ENCODE peak calls at places on chromosomes 3 and 15, in four cellular contexts. Q is HCT116, O is fibroblast of pulmonary artery, I is GM20000. C is an unnamed sample.

GRCh38 chr15:96497951-96498350 is 167.5 kb downstream of the NR2F2 start:
- DNase-seq in I (no peak), Q (no peak), O (no peak), C (no peak)

GRCh38 chr15:57281357-57281756 is 94.9 kb upstream of the CGNL1 start:
- DNase-seq in O (no peak), Q (no peak), I (no peak), C (no peak)

GRCh38 chr15:100592898-100593297 is 9.1 kb downstream of the LINS1 start:
- DNase-seq in O (no peak), Q (no peak), I (no peak), C (peak; percentile 40)

GRCh38 chr15:67149859-67150824 is 84.7 kb downstream of the SMAD3 start:
- DNase-seq in Q (peak; percentile 96), I (peak; percentile 58), O (peak; percentile 99), C (peak; percentile 68)

GRCh38 chr3:184924547-184924946 is 112.6 kb downstream of the VPS8 start:
- DNase-seq in O (no peak), Q (no peak), I (no peak), C (no peak)

GRCh38 chr15:52483712-52484111 is 45.0 kb downstream of the MYO5A start:
- DNase-seq in Q (no peak), I (no peak), O (peak; percentile 63), C (no peak)

GRCh38 chr15:48112242-48112641 is 8.5 kb upstream of the SLC24A5 start:
- DNase-seq in I (peak; percentile 8), O (peak; percentile 39), Q (peak; percentile 0), C (peak; percentile 8)

GRCh38 chr3:142724682-142725351 is 983 bp downstream of the TRPC1 start:
- DNase-seq in I (peak; percentile 58), Q (peak; percentile 13), O (peak; percentile 23), C (peak; percentile 29)

GRCh38 chr3:115581347-115582135 is 41.8 kb upstream of the GAP43 start:
- DNase-seq in I (no peak), Q (no peak), O (peak; percentile 39), C (peak; percentile 10)

GRCh38 chr3:4207672-4208071 is 95.5 kb upstream of the SETMAR start:
- DNase-seq in O (no peak), I (no peak), Q (no peak), C (no peak)

GRCh38 chr3:37546876-37547275 is 314.8 kb upstream of the CTDSPL start:
- DNase-seq in Q (no peak), O (peak; percentile 46), I (peak; percentile 52), C (peak; percentile 5)

GRCh38 chr3:122969585-122970453 is 57.7 kb downstream of the SEMA5B start:
- DNase-seq in O (peak; percentile 66), Q (no peak), I (no peak), C (no peak)

GRCh38 chr3:138974467-138974866 is 27.4 kb downstream of the FOXL2NB start:
- DNase-seq in I (no peak), O (peak; percentile 46), Q (no peak), C (no peak)

GRCh38 chr15:90232941-90233700 is 620 bp downstream of the CIB1 start:
- DNase-seq in I (peak; percentile 65), O (peak; percentile 29), Q (no peak), C (peak; percentile 68)

GRCh38 chr15:58043192-58043903 is 22.2 kb downstream of the ALDH1A2 start:
- DNase-seq in I (peak; percentile 33), Q (peak; percentile 29), O (peak; percentile 70), C (peak; percentile 71)

GRCh38 chr15:82873000-82873680 is 63.7 kb downstream of the WHAMM start:
- DNase-seq in I (no peak), O (no peak), Q (no peak), C (no peak)

GRCh38 chr3:110413291-110413690 is 658.3 kb upstream of the NECTIN3 start:
- DNase-seq in I (no peak), O (no peak), Q (no peak), C (no peak)

GRCh38 chr3:173395412-173396181 is 1.9 kb upstream of the NLGN1 start:
- DNase-seq in Q (peak; percentile 54), O (peak; percentile 75), I (peak; percentile 65), C (peak; percentile 62)

DNA sequence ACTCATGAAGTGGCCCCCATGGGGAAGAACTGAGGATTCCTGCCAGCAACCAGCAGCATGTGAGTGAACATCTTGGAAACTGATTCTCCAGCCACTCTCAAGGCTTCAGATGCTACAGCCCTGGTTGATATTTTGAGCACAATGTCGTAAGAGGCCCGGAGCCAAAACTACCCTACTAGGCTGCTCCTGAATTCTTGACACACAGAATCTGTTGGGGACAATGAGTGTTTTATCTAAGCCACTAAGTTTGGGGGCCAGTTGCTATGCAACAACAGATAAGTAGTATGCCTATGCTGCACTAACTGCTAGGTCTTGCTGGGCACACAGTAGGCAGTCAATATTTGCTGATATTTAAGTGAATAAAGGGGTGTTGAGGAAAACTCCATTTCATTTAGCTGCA is 89.9 kb upstream of the CHL1 start:
- DNase-seq in Q (no peak), O (no peak), I (no peak), C (no peak)
- TF ChIP-seq CTCF in Q (no peak), O (no peak), I (no peak), C (no peak)

DNA sequence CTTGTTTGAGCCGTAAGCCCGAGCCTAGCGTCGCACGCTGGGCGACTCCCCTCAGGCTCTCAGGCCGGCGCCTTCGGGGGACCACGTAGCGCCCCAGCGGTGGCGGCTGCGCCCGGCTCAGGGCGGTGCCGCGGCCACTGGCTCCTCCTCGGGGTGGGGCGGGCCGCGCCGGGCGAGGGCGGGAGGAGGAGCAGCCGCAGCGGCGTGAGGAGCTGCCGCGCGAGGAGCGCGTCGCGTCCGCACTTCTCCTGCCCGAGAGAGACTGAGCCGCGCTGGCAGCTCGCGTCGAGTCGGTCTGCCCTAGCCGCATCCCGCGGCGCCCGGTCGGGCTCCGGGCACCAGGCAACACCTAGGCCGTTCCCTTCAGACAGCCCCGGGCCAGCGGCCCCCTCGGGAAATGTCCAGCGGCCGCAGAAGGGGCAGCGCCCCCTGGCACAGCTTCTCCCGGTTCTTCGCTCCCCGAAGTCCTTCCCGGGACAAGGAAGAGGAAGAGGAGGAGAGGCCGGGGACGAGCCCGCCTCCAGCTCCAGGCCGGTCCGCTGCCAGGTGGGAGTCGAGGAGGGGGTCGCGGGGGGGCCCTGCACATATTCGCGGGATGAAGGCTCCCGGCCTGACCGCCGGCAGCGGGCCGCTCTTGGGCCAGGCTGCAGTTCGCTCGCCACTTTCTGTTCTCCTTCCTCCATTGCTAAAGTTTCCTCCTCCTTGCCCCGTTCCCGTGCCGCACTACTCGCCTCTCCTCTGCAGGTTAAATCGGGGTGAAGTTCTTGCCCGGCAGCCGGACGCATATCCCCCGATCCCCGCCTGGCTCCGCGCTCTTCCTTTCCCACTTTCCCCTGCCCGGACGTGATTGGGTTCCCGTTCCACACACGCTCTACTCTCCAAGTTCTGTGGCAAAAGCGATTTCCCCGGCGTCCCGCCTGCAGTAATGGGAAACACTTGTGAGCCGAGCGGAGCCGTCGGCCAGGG is at the start of gene CRYBG3:
- DNase-seq in I (peak; percentile 95), O (peak; percentile 81), Q (peak; percentile 35), C (peak; percentile 83)
- TF ChIP-seq CTCF in I (no peak), O (peak; percentile 35), Q (peak; percentile 33), C (no peak)

GRCh38 chr15:40937762-40938529 is 8.8 kb downstream of the DLL4 start:
- DNase-seq in I (no peak), O (no peak), Q (peak; percentile 64), C (no peak)
- TF ChIP-seq CTCF in I (no peak), O (peak; percentile 12), Q (peak; percentile 69), C (peak; percentile 40)

DNA sequence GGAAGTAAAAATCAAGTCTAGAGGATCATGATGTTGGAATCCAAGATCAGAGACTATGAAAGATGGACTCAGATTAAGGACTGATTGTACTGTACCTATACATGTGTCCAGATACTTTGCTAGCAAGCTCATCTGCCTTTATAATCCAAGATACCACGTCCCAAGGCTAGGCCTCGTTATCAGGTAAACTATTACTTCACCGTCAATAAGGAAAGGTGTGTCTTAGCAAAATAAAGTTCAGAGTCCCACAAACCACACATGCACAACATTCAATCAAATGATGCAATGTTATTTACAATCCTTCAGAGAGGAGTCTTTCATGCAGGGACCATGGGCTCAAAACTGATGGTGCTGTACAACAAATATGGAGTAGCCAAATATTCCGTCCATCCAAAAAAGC is 1092.9 kb downstream of the IGSF11 start:
- DNase-seq in I (no peak), O (no peak), Q (no peak), C (no peak)
- TF ChIP-seq CTCF in I (no peak), O (no peak), Q (no peak), C (no peak)

DNA sequence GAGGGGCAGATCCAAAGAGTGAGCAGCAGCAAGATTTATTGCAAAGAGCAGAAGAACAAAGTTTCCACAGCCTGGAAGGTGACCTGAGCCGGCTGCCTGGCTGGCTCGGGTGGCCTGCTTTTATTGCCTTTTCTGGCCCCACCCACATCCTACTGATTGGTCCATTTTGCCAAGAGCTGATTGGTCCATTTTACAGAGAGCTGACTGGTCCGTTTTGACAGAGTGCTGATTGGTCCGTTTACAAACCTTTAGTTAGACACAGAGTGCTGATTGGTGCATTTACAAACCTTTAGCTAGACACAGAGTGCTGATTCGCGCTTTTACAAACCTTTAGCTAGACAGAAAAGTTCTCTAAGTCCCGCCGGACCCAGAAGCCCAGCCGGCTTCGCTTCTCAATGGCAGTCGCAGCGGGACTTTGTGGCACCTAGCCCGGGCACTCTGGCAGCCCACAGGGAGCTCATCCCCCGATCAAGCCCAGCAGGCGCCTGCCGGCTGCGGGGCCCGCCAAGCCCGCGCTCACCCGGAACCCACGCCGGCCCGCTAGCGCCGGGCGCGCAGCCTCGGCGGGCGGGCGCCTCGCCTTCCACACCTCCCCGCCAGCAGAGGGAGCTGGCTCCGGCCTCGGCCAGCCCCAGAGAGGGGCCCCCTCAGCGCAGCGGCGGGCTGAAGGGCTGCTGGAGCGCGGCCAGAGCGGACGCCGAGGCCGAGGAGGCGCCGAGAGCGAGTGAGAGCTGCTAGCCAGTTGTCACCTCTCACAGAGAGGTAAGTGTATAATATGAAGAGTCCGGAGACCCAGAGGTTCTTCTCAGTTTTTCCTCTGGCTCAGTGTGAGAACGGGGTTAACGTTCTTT is 339.2 kb downstream of the CHL1 start:
- DNase-seq in I (no peak), O (peak; percentile 10), Q (no peak), C (no peak)
- TF ChIP-seq CTCF in I (no peak), O (no peak), Q (no peak), C (no peak)

GRCh38 chr15:37101634-37102314 is 1.4 kb upstream of the MEIS2 start:
- DNase-seq in O (peak; percentile 86), Q (peak; percentile 21), I (peak; percentile 69), C (peak; percentile 31)
- TF ChIP-seq CTCF in O (no peak), Q (no peak), I (no peak), C (no peak)

GRCh38 chr3:189646902-189647542 is 15.8 kb downstream of the TP63 start:
- DNase-seq in Q (no peak), O (no peak), I (no peak), C (no peak)

GRCh38 chr3:189655617-189656016 is 24.4 kb downstream of the TP63 start:
- DNase-seq in Q (no peak), O (no peak), I (peak; percentile 9), C (no peak)

GRCh38 chr3:189652042-189652441 is 20.9 kb downstream of the TP63 start:
- DNase-seq in Q (peak; percentile 21), O (peak; percentile 45), I (no peak), C (peak; percentile 27)
- TF ChIP-seq CTCF in Q (peak; percentile 81), O (peak; percentile 76), I (no peak), C (peak; percentile 26)

DNA sequence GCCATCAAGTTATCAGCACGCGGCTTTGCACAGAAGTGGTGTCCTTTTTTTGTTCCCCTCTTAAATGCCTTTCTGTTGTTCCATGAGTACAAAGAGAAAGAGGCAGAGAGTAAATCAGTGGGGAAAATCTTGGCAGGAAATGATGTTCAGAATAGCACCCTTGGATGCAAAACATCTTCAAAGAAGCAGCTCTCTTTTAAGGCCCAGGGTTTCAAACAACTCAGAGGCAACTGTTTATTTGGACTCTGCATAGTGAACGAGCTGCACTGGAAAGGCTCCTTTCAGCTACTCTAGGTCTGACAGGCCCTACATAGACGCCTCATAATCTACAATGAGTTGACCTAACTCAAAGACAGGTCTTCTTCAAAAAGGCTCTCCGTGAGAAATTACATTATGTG is 53.4 kb downstream of the HEG1 start:
- DNase-seq in O (no peak), I (no peak), Q (no peak), C (no peak)
- TF ChIP-seq CTCF in O (no peak), I (no peak), Q (no peak), C (no peak)